ENCODE peak calls at places on chromosomes 12 and 14, in ten cellular contexts. U is NCI-H2029; S is iris pigment epithelial cell; A is HT-29; G is endothelial cell; X is CD8-positive, alpha-beta memory T cell; J is GDM1; H is NCI-H2081; F is NCI-H1092; K is A549. L is an unnamed sample.

GRCh38 chr12:89051065-89051677 is 301.1 kb downstream of the DUSP6 start:
- DNase-seq in A (peak), S (peak), X (no peak), K (peak), H (peak), G (peak), J (peak), U (peak), F (peak), L (peak)

GRCh38 chr14:102944448-102945330 is 22.2 kb downstream of the AMN start:
- DNase-seq in F (no peak), H (no peak), K (no peak), X (no peak), J (no peak), G (no peak), U (no peak), A (no peak), S (no peak), L (no peak)

GRCh38 chr12:112486361-112486760 is 67.6 kb downstream of the PTPN11 start:
- DNase-seq in H (no peak), S (no peak), U (no peak), J (no peak), F (no peak), X (no peak), K (no peak), G (no peak), A (no peak), L (no peak)

GRCh38 chr14:77023001-77023996 is 5.2 kb downstream of the IRF2BPL start:
- DNase-seq in X (no peak), G (no peak), U (no peak), A (peak), K (peak), J (no peak), F (no peak), H (peak), S (peak), L (no peak)

GRCh38 chr12:63068857-63069442 is 82.1 kb downstream of the AVPR1A start:
- DNase-seq in S (peak), F (no peak), K (peak), H (peak), G (peak), X (no peak), A (peak), J (peak), U (peak), L (peak)

GRCh38 chr12:6167327-6168280 is 32.6 kb upstream of the CD9 start:
- DNase-seq in F (no peak), H (no peak), X (no peak), K (peak), S (peak), J (peak), A (peak), U (no peak), G (no peak), L (peak)

GRCh38 chr14:78997811-78998210 is 827.6 kb downstream of the NRXN3 start:
- DNase-seq in K (no peak), A (no peak), F (peak), J (no peak), U (no peak), S (peak), H (peak), X (no peak), G (no peak), L (no peak)

GRCh38 chr12:29455087-29455486 is 42.4 kb downstream of the OVCH1 start:
- DNase-seq in K (no peak), F (no peak), J (no peak), H (no peak), X (no peak), U (no peak), S (no peak), A (no peak), G (no peak), L (no peak)

GRCh38 chr14:59463773-59464650 is 1.2 kb downstream of the GPR135 start:
- DNase-seq in X (no peak), G (peak), J (no peak), H (no peak), K (no peak), F (no peak), A (no peak), U (no peak), S (peak), L (no peak)

GRCh38 chr14:74865156-74865555 is 10.8 kb downstream of the PROX2 start:
- DNase-seq in X (no peak), G (no peak), F (no peak), U (no peak), A (no peak), S (no peak), K (no peak), J (no peak), H (no peak), L (no peak)

GRCh38 chr14:69819607-69820006 is 22.6 kb upstream of the SLC10A1 start:
- DNase-seq in J (no peak), A (no peak), S (no peak), H (no peak), U (no peak), K (no peak), X (no peak), F (no peak), G (no peak), L (no peak)

GRCh38 chr12:1496162-1496925 is 98.0 kb downstream of the FBXL14 start:
- DNase-seq in J (no peak), K (no peak), S (peak), H (no peak), X (no peak), G (no peak), F (no peak), A (peak), U (no peak), L (no peak)

GRCh38 chr12:3200032-3200617 is 122.9 kb downstream of the TSPAN9 start:
- DNase-seq in K (peak), S (peak), J (no peak), G (peak), A (no peak), H (peak), U (peak), X (no peak), F (peak), L (no peak)

GRCh38 chr12:96078281-96078761 is 42.9 kb upstream of the LTA4H start:
- DNase-seq in H (no peak), S (no peak), F (no peak), J (no peak), U (peak), K (no peak), G (no peak), X (no peak), A (no peak), L (no peak)

L was measured in PC-9.